ENCODE peak calls at places on chromosomes 13 and 19, in seven cellular contexts. One of them, this sample, is unnamed.

GRCh38 chr13:26909515-26909914 is 148.9 kb upstream of the GPR12 start:
- DNase-seq in vagina: no peak
- DNase-seq in transverse colon: no peak
- DNase-seq in stomach: no peak
- DNase-seq in HepG2: no peak
- DNase-seq in GM12891: no peak
- DNase-seq in GM12878: no peak
- DNase-seq in this sample: no peak

GRCh38 chr19:15702590-15702930 is 25.3 kb upstream of the OR10H2 start:
- DNase-seq in vagina: no peak
- DNase-seq in transverse colon: peak
- DNase-seq in stomach: peak
- DNase-seq in HepG2: peak
- DNase-seq in GM12891: no peak
- DNase-seq in GM12878: no peak
- DNase-seq in this sample: no peak

GRCh38 chr19:10227215-10227971 is 3.7 kb downstream of the S1PR2 start:
- DNase-seq in vagina: no peak
- DNase-seq in transverse colon: no peak
- DNase-seq in stomach: no peak
- DNase-seq in HepG2: no peak
- DNase-seq in GM12891: no peak
- DNase-seq in GM12878: no peak
- DNase-seq in this sample: no peak

GRCh38 chr19:44747739-44748425 is 626 bp upstream of the BCL3 start:
- DNase-seq in vagina: no peak
- DNase-seq in transverse colon: peak
- DNase-seq in stomach: peak
- DNase-seq in HepG2: peak
- DNase-seq in GM12891: no peak
- DNase-seq in GM12878: no peak
- DNase-seq in this sample: no peak

GRCh38 chr19:47183579-47183978 is 47.4 kb downstream of the BBC3 start:
- DNase-seq in vagina: no peak
- DNase-seq in transverse colon: no peak
- DNase-seq in stomach: no peak
- DNase-seq in HepG2: no peak
- DNase-seq in GM12891: no peak
- DNase-seq in GM12878: no peak
- DNase-seq in this sample: no peak

GRCh38 chr13:20495087-20496023 is 30.3 kb downstream of the CRYL1 start:
- DNase-seq in vagina: no peak
- DNase-seq in transverse colon: peak
- DNase-seq in stomach: peak
- DNase-seq in HepG2: peak
- DNase-seq in GM12891: peak
- DNase-seq in GM12878: peak
- DNase-seq in this sample: no peak

GRCh38 chr13:72648513-72649065 is 78.8 kb downstream of the MZT1 start:
- DNase-seq in vagina: no peak
- DNase-seq in transverse colon: no peak
- DNase-seq in stomach: no peak
- DNase-seq in HepG2: no peak
- DNase-seq in GM12891: no peak
- DNase-seq in GM12878: no peak
- DNase-seq in this sample: no peak

GRCh38 chr13:48526269-48526668 is 6.6 kb downstream of the RCBTB2 start:
- DNase-seq in vagina: no peak
- DNase-seq in transverse colon: no peak
- DNase-seq in stomach: no peak
- DNase-seq in HepG2: no peak
- DNase-seq in GM12891: no peak
- DNase-seq in GM12878: no peak
- DNase-seq in this sample: no peak

GRCh38 chr19:9945319-9945966 is 9.1 kb upstream of the OLFM2 start:
- DNase-seq in vagina: peak
- DNase-seq in transverse colon: peak
- DNase-seq in stomach: peak
- DNase-seq in HepG2: peak
- DNase-seq in GM12891: no peak
- DNase-seq in GM12878: no peak
- DNase-seq in this sample: no peak

DNA sequence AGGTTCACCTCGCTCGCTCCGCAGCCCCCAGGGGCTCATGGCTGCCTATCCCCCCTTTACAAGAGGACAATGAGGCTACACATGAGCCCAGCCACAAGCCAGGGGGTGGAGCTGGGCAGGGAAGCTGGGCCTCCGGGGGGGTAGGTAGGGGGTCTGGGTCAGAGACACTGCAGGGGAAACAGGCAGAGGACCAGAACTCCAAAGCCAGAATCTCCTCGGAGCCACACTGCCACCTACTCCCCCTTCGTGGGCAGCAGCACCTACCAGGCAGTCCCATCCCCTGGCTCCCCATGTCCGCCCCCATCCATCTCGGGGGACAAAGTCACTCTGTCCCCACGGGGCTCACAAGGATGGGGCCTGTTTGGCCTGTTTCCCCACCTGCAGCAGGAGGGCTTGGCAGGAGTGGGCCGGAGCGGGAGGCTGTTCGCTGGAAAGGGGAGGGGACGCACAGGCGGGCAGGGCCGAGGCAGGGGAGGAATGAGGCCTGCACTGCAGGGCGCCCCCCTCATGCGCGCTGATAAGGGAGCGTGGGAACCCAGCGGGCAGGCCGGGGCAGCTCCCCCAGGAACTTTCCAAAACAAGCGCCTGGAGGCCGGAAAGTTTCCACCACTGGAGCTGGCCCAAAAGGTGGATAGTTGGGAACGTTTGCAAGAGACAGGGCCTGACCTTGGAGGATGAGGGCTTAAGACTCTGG is 545 bp upstream of the ISYNA1 start:
- DNase-seq in vagina: no peak
- DNase-seq in transverse colon: no peak
- DNase-seq in stomach: no peak
- DNase-seq in HepG2: peak
- DNase-seq in GM12891: no peak
- DNase-seq in GM12878: no peak
- DNase-seq in this sample: no peak
- TF ChIP-seq POLR2A in vagina: no peak
- TF ChIP-seq POLR2A in transverse colon: no peak
- TF ChIP-seq POLR2A in stomach: no peak
- TF ChIP-seq POLR2A in HepG2: no peak
- TF ChIP-seq POLR2A in GM12891: no peak
- TF ChIP-seq POLR2A in GM12878: no peak
- TF ChIP-seq POLR2A in this sample: no peak

GRCh38 chr19:34774857-34775256 is 1.8 kb upstream of the ZNF599 start:
- DNase-seq in vagina: no peak
- DNase-seq in transverse colon: no peak
- DNase-seq in stomach: no peak
- DNase-seq in HepG2: no peak
- DNase-seq in GM12891: no peak
- DNase-seq in GM12878: no peak
- DNase-seq in this sample: no peak

GRCh38 chr19:34778342-34778741 is 5.3 kb upstream of the ZNF599 start:
- DNase-seq in vagina: no peak
- DNase-seq in transverse colon: no peak
- DNase-seq in stomach: no peak
- DNase-seq in HepG2: no peak
- DNase-seq in GM12891: no peak
- DNase-seq in GM12878: no peak
- DNase-seq in this sample: no peak

GRCh38 chr19:34773555-34773864 is 495 bp upstream of the ZNF599 start:
- DNase-seq in vagina: peak
- DNase-seq in transverse colon: no peak
- DNase-seq in stomach: no peak
- DNase-seq in HepG2: no peak
- DNase-seq in GM12891: no peak
- DNase-seq in GM12878: no peak
- DNase-seq in this sample: no peak

GRCh38 chr19:34767967-34768366 is 5.0 kb downstream of the ZNF599 start:
- DNase-seq in vagina: no peak
- DNase-seq in transverse colon: no peak
- DNase-seq in stomach: no peak
- DNase-seq in HepG2: no peak
- DNase-seq in GM12891: no peak
- DNase-seq in GM12878: no peak
- DNase-seq in this sample: no peak

DNA sequence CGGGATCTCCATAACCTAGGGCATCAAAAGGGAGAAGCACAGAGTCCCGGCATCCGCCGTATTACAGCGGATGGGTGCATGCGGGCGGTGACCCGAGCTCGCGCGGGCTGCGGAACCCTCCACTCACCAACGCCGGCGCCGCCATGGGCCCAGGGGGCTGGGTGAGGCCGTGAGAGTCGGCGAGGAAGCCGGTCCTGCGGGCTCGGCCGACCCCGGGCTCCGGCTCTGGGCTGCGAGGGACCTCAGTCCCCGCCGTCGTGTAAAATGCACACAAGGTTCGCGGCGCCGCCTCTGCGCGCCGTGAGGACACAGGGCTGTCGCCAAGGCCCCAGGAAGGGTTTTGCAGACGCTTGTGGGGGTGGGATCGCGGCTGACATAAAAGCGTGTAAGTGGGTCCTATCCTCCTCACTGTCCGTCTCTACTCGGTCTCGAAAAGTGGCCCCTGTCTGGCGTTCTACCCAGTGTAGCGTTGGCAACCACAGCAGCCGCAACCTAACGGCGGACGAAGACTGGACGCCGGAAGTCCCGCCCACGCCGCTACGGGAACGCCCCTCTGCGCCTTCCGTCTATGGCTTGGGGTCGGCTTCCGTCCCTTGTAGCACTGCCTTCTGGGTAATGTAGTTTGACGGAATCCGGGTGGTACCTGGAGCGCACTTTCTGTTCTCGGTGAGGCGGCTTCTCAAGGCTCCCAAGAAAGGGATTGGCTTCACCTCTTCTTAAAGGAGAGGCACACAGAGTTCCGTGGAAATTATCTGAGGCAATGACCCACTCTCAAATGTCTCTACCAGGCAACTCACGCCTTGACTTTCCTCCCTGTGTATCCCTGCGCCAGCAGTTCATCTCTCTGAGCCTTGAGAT is at the start of gene ZNF599:
- DNase-seq in vagina: peak
- DNase-seq in transverse colon: peak
- DNase-seq in stomach: peak
- DNase-seq in HepG2: peak
- DNase-seq in GM12891: peak
- DNase-seq in GM12878: peak
- DNase-seq in this sample: peak
- TF ChIP-seq POLR2AphosphoS5 in vagina: peak
- TF ChIP-seq POLR2AphosphoS5 in transverse colon: peak
- TF ChIP-seq POLR2AphosphoS5 in stomach: peak
- TF ChIP-seq POLR2AphosphoS5 in HepG2: peak
- TF ChIP-seq POLR2AphosphoS5 in GM12891: no peak
- TF ChIP-seq POLR2AphosphoS5 in GM12878: peak
- TF ChIP-seq POLR2AphosphoS5 in this sample: no peak

DNA sequence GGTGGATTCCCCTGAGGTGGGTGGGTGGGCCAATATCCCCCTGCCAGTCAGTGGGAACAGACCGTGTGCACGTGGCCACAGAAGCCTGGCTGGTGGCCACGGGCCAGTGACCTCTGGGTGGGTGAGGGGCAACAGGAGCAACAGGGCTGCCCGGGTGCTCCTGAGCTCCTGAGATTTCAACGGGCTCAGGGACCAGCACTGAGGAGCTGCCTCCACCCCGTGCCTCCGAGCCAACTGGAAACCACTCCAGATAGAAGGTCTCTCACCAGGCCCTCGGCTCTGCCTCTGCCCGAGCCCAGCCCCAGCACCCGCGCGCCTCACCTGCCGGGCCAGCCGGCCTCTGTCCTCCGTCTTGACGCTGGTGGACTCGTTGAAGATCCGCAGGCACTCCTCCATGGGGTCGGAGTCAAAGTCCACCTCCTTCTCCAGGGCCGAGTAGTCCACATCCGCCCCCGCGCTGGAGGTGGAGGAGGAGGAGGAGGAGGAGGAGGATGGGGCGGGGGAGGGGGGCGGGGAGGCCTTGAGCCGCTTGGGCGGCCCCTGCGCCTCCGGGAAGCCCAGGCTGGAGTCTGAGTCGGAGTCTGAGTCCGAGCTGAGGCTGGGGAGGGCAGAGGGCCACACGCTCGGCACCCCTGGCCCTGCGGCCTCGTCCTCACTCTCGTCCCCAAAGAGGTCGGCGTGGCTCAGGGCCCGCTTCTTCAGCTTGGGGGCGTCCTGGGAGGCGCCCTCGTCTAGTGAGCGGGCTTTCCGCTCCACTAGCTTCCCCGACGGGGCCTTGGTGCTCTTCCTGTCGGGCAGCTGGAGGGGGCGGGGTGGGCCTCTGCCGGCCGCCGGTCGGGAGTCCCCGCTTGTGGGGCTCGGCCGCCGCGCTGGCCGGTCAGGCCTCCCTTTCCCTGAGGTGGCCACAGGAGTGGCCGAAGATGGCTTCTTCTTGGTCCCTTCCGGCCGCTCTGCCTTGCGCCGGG is 14.8 kb upstream of the ATP8B3 start:
- DNase-seq in vagina: no peak
- DNase-seq in transverse colon: no peak
- DNase-seq in stomach: no peak
- DNase-seq in HepG2: no peak
- DNase-seq in GM12891: no peak
- DNase-seq in GM12878: no peak
- DNase-seq in this sample: no peak
- TF ChIP-seq POLR2A in vagina: no peak
- TF ChIP-seq POLR2A in transverse colon: no peak
- TF ChIP-seq POLR2A in stomach: no peak
- TF ChIP-seq POLR2A in HepG2: no peak
- TF ChIP-seq POLR2A in GM12891: no peak
- TF ChIP-seq POLR2A in GM12878: peak
- TF ChIP-seq POLR2A in this sample: peak

GRCh38 chr19:18865973-18866799 is 29.8 kb downstream of the CERS1 start:
- DNase-seq in vagina: no peak
- DNase-seq in transverse colon: peak
- DNase-seq in stomach: peak
- DNase-seq in HepG2: peak
- DNase-seq in GM12891: peak
- DNase-seq in GM12878: no peak
- DNase-seq in this sample: peak
- TF ChIP-seq POLR2AphosphoS5 in vagina: no peak
- TF ChIP-seq POLR2AphosphoS5 in transverse colon: no peak
- TF ChIP-seq POLR2AphosphoS5 in stomach: no peak
- TF ChIP-seq POLR2AphosphoS5 in HepG2: no peak
- TF ChIP-seq POLR2AphosphoS5 in GM12891: no peak
- TF ChIP-seq POLR2AphosphoS5 in GM12878: no peak
- TF ChIP-seq POLR2AphosphoS5 in this sample: no peak

GRCh38 chr19:19404879-19405860 is at the start of gene GATAD2A:
- DNase-seq in vagina: peak
- DNase-seq in transverse colon: peak
- DNase-seq in stomach: peak
- DNase-seq in HepG2: peak
- DNase-seq in GM12891: peak
- DNase-seq in GM12878: peak
- DNase-seq in this sample: peak
- TF ChIP-seq POLR2A in vagina: no peak
- TF ChIP-seq POLR2A in transverse colon: peak
- TF ChIP-seq POLR2A in stomach: no peak
- TF ChIP-seq POLR2A in HepG2: peak
- TF ChIP-seq POLR2A in GM12891: no peak
- TF ChIP-seq POLR2A in GM12878: peak
- TF ChIP-seq POLR2A in this sample: peak

GRCh38 chr19:48443731-48444128 is 2.1 kb upstream of the GRWD1 start:
- DNase-seq in vagina: no peak
- DNase-seq in transverse colon: no peak
- DNase-seq in stomach: no peak
- DNase-seq in HepG2: no peak
- DNase-seq in GM12891: no peak
- DNase-seq in GM12878: no peak
- DNase-seq in this sample: no peak
- TF ChIP-seq POLR2AphosphoS5 in vagina: no peak
- TF ChIP-seq POLR2AphosphoS5 in transverse colon: no peak
- TF ChIP-seq POLR2AphosphoS5 in stomach: no peak
- TF ChIP-seq POLR2AphosphoS5 in HepG2: no peak
- TF ChIP-seq POLR2AphosphoS5 in GM12891: no peak
- TF ChIP-seq POLR2AphosphoS5 in GM12878: no peak
- TF ChIP-seq POLR2AphosphoS5 in this sample: no peak

GRCh38 chr19:39397360-39398296 is 6.5 kb downstream of the MED29 start:
- DNase-seq in vagina: peak
- DNase-seq in transverse colon: peak
- DNase-seq in stomach: peak
- DNase-seq in HepG2: peak
- DNase-seq in GM12891: peak
- DNase-seq in GM12878: no peak
- DNase-seq in this sample: peak
- TF ChIP-seq POLR2A in vagina: no peak
- TF ChIP-seq POLR2A in transverse colon: peak
- TF ChIP-seq POLR2A in stomach: no peak
- TF ChIP-seq POLR2A in HepG2: peak
- TF ChIP-seq POLR2A in GM12891: no peak
- TF ChIP-seq POLR2A in GM12878: no peak
- TF ChIP-seq POLR2A in this sample: peak